ENCODE peak calls at places on chromosomes 6 and 20, in eight cellular contexts. Y is activated CD8-positive, alpha-beta T cell treated with anti-CD3 and anti-CD28 coated beads, Interleukin-2, amount 10 ng/mL, durations not matched to agents 7 days and 5 days; U is stimulated activated CD8-positive, alpha-beta memory T cell treated with anti-CD3 and anti-CD28 coated beads, Interleukin-7, amount 100 ng/mL, for 4 hours; A is GF-D8; C is A172; R is T-helper 17 cell; L is Calu3; E is T-helper 9 cell. H is an unnamed sample.

GRCh38 chr6:133768656-133769295 is 120.1 kb upstream of the TCF21 start:
- DNase-seq in Y (no peak), U (no peak), A (no peak), C (no peak), R (no peak), L (no peak), E (no peak), H (no peak)

GRCh38 chr20:37394543-37395410 is 48.8 kb downstream of the SRC start:
- DNase-seq in Y (no peak), U (no peak), A (no peak), C (no peak), R (no peak), L (no peak), E (no peak), H (no peak)

GRCh38 chr6:45714795-45715507 is 300.7 kb downstream of the CLIC5 start:
- DNase-seq in Y (peak), U (peak), A (peak), C (peak), R (peak), L (peak), E (peak), H (peak)

GRCh38 chr6:401239-401993 is 9.9 kb downstream of the IRF4 start:
- DNase-seq in Y (no peak), U (no peak), A (no peak), C (no peak), R (no peak), L (no peak), E (no peak), H (no peak)

GRCh38 chr6:85460951-85461805 is 11.3 kb downstream of the NT5E start:
- DNase-seq in Y (peak), U (peak), A (peak), C (peak), R (no peak), L (peak), E (no peak), H (peak)

GRCh38 chr20:49318430-49319203 is 40.8 kb upstream of the ZNFX1 start:
- DNase-seq in Y (peak), U (no peak), A (no peak), C (no peak), R (peak), L (no peak), E (peak), H (no peak)

GRCh38 chr20:63125893-63126601 is 89.9 kb downstream of the YTHDF1 start:
- DNase-seq in Y (no peak), U (no peak), A (no peak), C (peak), R (no peak), L (no peak), E (no peak), H (no peak)

GRCh38 chr6:56541736-56542366 is 100.8 kb downstream of the DST start:
- DNase-seq in Y (no peak), U (no peak), A (no peak), C (no peak), R (no peak), L (no peak), E (no peak), H (no peak)

GRCh38 chr20:34250005-34250404 is 8.8 kb downstream of the ASIP start:
- DNase-seq in Y (no peak), U (no peak), A (no peak), C (no peak), R (no peak), L (no peak), E (no peak), H (no peak)

GRCh38 chr6:148064406-148065134 is 278.1 kb upstream of the SASH1 start:
- DNase-seq in Y (no peak), U (no peak), A (no peak), C (peak), R (no peak), L (no peak), E (no peak), H (no peak)